ENCODE peak calls at places on chromosomes 2 and 18, in five cellular contexts. H is uterus, C is A549, W is transverse colon, Y is prostate gland. P is an unnamed sample.

GRCh38 chr2:47485751-47486300 is 82.9 kb downstream of the MSH2 start:
- DNase-seq in H (no peak), C (no peak), W (no peak), Y (no peak), P (no peak)

GRCh38 chr18:26503382-26503781 is 45.0 kb downstream of the KCTD1 start:
- DNase-seq in H (no peak), C (no peak), W (no peak), Y (no peak), P (no peak)

GRCh38 chr2:147096671-147097070 is 748.2 kb upstream of the ACVR2A start:
- DNase-seq in H (no peak), C (no peak), W (no peak), Y (no peak), P (no peak)

GRCh38 chr18:3177902-3178687 is 41.7 kb downstream of the MYOM1 start:
- DNase-seq in H (no peak), C (no peak), W (peak; percentile 63), Y (no peak), P (no peak)

GRCh38 chr2:109333414-109334194 is 204.6 kb downstream of the SH3RF3 start:
- DNase-seq in H (no peak), C (peak; percentile 9), W (no peak), Y (no peak), P (no peak)

GRCh38 chr18:54626779-54627178 is 35.7 kb downstream of the DYNAP start:
- DNase-seq in H (no peak), C (no peak), W (no peak), Y (no peak), P (no peak)

GRCh38 chr2:2083113-2083757 is 247.8 kb downstream of the MYT1L start:
- DNase-seq in H (no peak), C (no peak), W (no peak), Y (peak; percentile 25), P (no peak)

GRCh38 chr2:163556511-163556910 is 179.3 kb downstream of the FIGN start:
- DNase-seq in H (no peak), C (no peak), W (no peak), Y (no peak), P (no peak)

GRCh38 chr2:3349211-3349693 is 28.4 kb downstream of the EIPR1 start:
- DNase-seq in H (no peak), C (no peak), W (no peak), Y (peak; percentile 56), P (no peak)

DNA sequence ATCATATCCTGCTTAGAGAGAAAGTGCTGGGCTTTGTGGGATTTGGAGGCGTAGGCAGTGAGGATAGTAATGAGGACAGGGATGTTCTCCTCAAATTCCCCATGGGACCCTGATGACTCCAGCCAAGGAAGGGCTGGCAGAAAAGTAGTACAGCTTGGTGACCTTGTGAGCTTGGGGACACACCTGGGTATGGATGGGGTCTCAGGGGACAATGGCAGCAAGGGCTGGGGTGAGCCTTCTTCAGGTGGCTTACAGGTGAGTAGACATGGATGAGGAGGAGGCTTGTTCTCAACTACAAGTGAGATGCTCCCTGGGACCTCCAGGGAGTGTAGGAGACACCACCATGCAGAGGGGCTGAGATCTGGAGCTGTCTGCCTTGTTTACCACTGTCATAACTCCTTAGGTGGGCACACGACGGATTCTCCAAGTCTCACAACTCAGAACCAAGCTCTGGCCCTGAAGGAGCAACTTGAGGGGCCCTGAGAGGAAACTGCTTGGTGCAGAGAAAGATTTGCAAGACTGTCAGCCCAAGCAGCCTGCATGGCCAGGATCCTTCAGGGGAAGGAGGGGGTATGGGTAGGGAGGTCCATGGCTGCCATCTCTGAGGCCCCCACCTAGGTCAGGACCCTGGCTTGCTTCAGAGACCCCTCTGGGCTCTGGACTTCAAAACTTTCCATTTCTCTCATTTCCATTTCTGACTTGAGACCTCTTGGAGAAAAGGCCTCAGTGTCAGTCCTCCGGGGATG is 262.8 kb downstream of the DYSF start:
- DNase-seq in H (no peak), C (no peak), W (no peak), Y (no peak), P (no peak)
- H3K4me1 ChIP-seq in H (no peaks in the 10 kb centered on the region), C (peaks cover 10% of the 10 kb centered on the region), W (no peaks in the 10 kb centered on the region), Y (no peaks in the 10 kb centered on the region), P (peaks cover 55% of the 10 kb centered on the region)

GRCh38 chr2:65319674-65320041 is 92.0 kb downstream of the ACTR2 start:
- DNase-seq in H (no peak), C (no peak), W (no peak), Y (no peak), P (peak; percentile 72)
- TF ChIP-seq CTCF in H (no peak), C (no peak), W (no peak), Y (no peak), P (no peak)

GRCh38 chr2:231642631-231643493 is 50.2 kb downstream of the TEX44 start:
- DNase-seq in H (peak; percentile 87), C (peak; percentile 95), W (peak; percentile 91), Y (peak; percentile 81), P (peak; percentile 95)
- TF ChIP-seq POLR2A in H (peak; percentile 59), C (peak; percentile 29), W (peak; percentile 73), Y (no peak), P (peak; percentile 20)

GRCh38 chr2:205699554-205700289 is 17.4 kb downstream of the NRP2 start:
- DNase-seq in H (no peak), C (no peak), W (no peak), Y (no peak), P (no peak)
- H3K4me1 ChIP-seq in H (peaks cover 33% of the 10 kb centered on the region), C (peaks cover 100% of the 10 kb centered on the region), W (peaks cover 49% of the 10 kb centered on the region), Y (no peaks in the 10 kb centered on the region), P (peaks cover 100% of the 10 kb centered on the region)

GRCh38 chr2:224027912-224028311 is 11.2 kb downstream of the SERPINE2 start:
- DNase-seq in H (no peak), C (no peak), W (no peak), Y (no peak), P (no peak)
- TF ChIP-seq CTCF in H (no peak), C (no peak), W (no peak), Y (no peak), P (no peak)

P was measured in esophagus muscularis mucosa.